ENCODE peak calls at places on chromosomes 6 and 20, in four cellular contexts. Y is body of pancreas, G is adrenal gland, V is brain microvascular endothelial cell. P is an unnamed sample.

GRCh38 chr20:44597516-44597915 is 15.1 kb downstream of the PKIG start:
- DNase-seq in G (no peak), V (no peak), Y (no peak), P (no peak)

GRCh38 chr6:116218172-116218633 is 35.7 kb downstream of the TSPYL4 start:
- DNase-seq in G (no peak), V (no peak), Y (no peak), P (no peak)

GRCh38 chr6:56223995-56224394 is 23.4 kb downstream of the COL21A1 start:
- DNase-seq in G (no peak), V (peak), Y (no peak), P (no peak)

GRCh38 chr20:23856736-23857135 is 22.8 kb downstream of the CST5 start:
- DNase-seq in V (no peak), G (no peak), Y (no peak), P (no peak)

GRCh38 chr20:43532416-43533055 is 25.0 kb downstream of the L3MBTL1 start:
- DNase-seq in Y (no peak), V (no peak), G (no peak), P (no peak)

GRCh38 chr20:31484001-31484400 is 8.9 kb downstream of the REM1 start:
- DNase-seq in G (no peak), Y (no peak), V (no peak), P (peak)

GRCh38 chr6:57257911-57258541 is 35.9 kb upstream of the RAB23 start:
- DNase-seq in V (peak), G (no peak), Y (no peak), P (no peak)

GRCh38 chr6:113644861-113645575 is 212.1 kb upstream of the MARCKS start:
- DNase-seq in Y (no peak), G (no peak), V (peak), P (no peak)

GRCh38 chr6:16477367-16478149 is 239.2 kb downstream of the GMPR start:
- DNase-seq in G (peak), Y (peak), V (no peak), P (no peak)

GRCh38 chr6:98487612-98488011 is 346.8 kb upstream of the POU3F2 start:
- DNase-seq in G (no peak), Y (no peak), V (no peak), P (no peak)

GRCh38 chr6:147712841-147713240 is 204.4 kb downstream of the SAMD5 start:
- DNase-seq in Y (no peak), G (no peak), V (peak), P (no peak)

GRCh38 chr6:82365011-82365751 is 1.6 kb downstream of the TPBG start:
- DNase-seq in G (no peak), V (peak), Y (peak), P (peak)
- TF ChIP-seq CTCF in G (no peak), V (peak), Y (peak), P (no peak)

GRCh38 chr6:47073125-47074110 is 31.3 kb upstream of the ADGRF1 start:
- DNase-seq in Y (no peak), V (no peak), G (no peak), P (no peak)
- TF ChIP-seq CTCF in Y (no peak), V (peak), G (no peak), P (no peak)

DNA sequence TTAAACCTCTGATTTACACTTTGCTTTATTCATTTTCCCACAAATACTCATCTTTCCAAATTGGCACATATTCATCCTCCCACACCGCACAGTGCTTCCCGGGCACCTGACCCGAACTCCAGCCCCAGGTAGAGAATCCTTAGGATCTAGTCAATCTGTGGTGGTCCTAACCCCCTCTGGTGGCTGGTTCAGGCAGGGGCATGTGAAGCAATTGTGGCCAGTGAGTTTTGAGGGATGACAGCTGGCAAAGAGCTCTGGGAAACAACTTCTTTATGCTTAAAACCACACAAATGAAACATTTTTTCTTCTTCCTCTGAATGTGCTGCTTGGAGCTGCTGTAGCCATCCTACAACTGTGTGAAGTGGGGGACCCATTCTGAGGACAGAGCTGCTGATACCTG is 54.7 kb downstream of the ELOVL5 start:
- DNase-seq in V (no peak), Y (no peak), G (no peak), P (no peak)
- TF ChIP-seq CTCF in V (peak), Y (peak), G (peak), P (no peak)

GRCh38 chr20:63493563-63494020 is 5.3 kb downstream of the EEF1A2 start:
- DNase-seq in V (no peak), G (no peak), Y (no peak), P (no peak)
- TF ChIP-seq CTCF in V (no peak), G (no peak), Y (no peak), P (no peak)

GRCh38 chr6:21305827-21306469 is 287.6 kb upstream of the SOX4 start:
- DNase-seq in Y (no peak), V (no peak), G (no peak), P (no peak)
- TF ChIP-seq CTCF in Y (peak), V (peak), G (no peak), P (no peak)

DNA sequence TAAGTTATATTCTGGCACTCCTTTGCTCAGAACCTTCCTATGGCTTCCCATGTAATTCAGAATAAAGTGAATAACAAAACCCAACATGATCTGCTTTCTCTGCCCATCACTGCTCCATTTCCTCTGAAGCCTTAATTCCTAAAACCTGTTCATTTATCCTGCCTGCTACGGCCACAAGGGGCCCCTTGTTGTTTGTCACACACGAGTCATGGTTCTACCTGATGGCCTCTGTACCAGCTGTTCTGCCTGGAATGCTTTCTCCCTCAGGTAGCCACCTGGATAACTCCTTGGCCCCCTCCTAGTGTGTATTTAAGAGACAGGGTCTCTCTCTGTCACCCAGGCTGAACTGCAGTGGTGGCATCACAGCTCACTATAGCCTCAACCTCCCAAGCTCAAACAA is 26.8 kb downstream of the ERGIC3 start:
- DNase-seq in V (no peak), G (no peak), Y (peak), P (no peak)
- TF ChIP-seq CTCF in V (peak), G (no peak), Y (peak), P (no peak)

DNA sequence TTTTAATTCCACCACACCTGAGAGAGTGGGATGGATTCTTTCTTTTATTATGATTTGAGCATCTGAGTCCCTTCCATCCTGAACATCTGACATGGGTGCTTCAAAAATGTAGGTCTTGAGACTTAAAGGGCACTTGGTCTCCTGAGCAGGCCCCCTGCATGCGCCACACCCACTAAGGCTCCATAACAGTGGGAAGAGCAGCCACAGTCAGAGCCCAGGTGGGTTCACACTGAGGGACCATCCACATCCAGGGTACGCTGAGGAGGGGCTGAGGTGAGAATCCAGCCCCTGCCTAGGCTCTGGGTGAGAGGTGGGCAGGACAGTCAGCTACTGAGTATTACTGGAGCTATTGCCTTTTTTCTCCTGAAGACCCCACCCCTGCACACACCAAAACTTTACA is 42.7 kb downstream of the HLA-A start:
- DNase-seq in G (no peak), Y (no peak), V (no peak), P (no peak)
- TF ChIP-seq CTCF in G (no peak), Y (no peak), V (no peak), P (no peak)

DNA sequence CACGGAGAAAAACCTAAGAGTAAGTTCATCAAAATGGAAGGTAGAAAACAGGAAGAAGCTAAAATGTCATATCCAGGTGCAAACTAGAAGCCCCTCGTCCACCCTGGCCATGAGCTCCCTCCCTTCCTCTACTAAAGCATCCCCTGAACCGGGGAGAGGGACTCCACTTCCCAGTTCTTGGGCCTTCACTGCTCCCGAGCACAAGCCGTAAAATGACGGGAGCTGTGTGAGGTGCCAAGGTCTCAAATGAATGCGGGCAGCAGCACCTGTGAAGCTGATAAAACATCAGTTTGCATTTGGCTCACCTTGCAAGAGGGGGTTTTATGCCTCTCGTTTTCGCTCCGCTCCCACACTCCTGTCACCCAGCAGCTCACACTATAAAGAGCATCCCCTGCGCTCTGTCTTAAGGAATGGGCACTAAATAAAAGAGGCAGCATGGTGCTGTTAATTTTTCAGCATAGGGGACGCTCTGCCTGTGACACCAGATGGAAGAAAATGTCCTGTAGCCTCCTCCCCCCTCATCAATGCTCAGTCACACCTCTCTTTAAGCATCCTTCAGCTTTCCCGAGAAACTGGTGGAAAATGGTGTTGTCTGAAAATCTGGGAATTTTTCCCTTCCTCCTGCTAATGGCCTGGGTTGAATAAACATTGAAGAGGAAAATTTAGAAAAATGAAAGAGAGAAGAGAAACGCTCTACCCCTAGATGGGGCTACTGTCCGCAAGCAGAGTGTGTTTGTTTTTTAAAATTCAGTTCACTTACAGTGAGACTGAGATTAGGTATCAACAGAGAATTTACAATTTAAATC is 563.0 kb upstream of the AGPAT4 start:
- DNase-seq in G (no peak), V (no peak), Y (peak), P (peak)
- TF ChIP-seq CTCF in G (peak), V (peak), Y (peak), P (no peak)

DNA sequence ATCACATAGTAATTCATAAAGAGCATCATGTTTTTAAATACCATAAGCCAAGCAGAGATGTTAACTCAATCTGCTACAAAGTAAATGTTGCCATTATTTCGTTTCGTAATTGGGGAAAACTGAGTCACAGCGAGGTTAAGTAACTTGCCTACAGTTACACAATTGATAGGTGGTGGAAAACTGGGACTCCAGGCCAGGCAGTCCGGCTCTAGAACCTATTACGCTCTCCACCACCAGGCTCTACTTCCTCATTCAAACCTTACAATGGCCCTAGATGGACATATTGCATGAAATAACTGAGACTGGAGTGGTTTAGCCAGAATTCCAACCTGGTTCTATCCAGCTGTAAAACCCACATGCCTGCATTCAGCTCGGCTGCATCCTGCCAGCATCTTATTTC is 58.2 kb downstream of the LINC00237 start:
- DNase-seq in V (no peak), Y (no peak), G (no peak), P (no peak)
- TF ChIP-seq CTCF in V (no peak), Y (no peak), G (no peak), P (no peak)

DNA sequence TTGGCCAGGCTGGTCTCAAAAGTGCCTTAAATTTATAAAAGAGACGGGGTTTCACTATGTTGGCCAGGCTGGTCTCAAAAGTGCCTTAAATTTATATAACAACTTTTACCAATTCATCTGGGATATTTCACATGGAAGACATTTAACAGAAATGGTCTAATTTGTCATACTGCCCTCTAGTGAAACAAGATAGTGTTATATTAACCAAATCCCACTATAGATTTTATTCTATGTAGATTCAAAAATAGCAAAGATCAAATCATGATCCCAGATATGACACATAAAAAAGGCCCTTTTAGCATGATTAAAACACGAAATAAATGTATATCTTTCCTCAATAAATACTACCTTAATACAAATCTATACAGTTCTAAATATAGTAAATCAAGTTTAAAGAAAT is 102.8 kb upstream of the TFAP2D start:
- DNase-seq in Y (no peak), V (no peak), G (no peak), P (no peak)
- TF ChIP-seq CTCF in Y (no peak), V (no peak), G (peak), P (no peak)